ENCODE peak calls at places on chromosomes 7 and 10, in five cellular contexts. O is hippocampal formation, J is HuH-7.5, B is heart right ventricle, C is psoas muscle. K is an unnamed sample.

GRCh38 chr10:3485287-3485686 is 299.7 kb downstream of the KLF6 start:
- DNase-seq in O (peak), J (no peak), B (no peak), C (no peak), K (no peak)

GRCh38 chr10:77692782-77693181 is 55.2 kb upstream of the KCNMA1 start:
- DNase-seq in O (no peak), J (no peak), B (no peak), C (no peak), K (no peak)

GRCh38 chr7:129664029-129665012 is 52.8 kb downstream of the NRF1 start:
- DNase-seq in O (peak), J (peak), B (no peak), C (no peak), K (peak)

GRCh38 chr7:55977831-55978230 is 13.4 kb downstream of the NIPSNAP2 start:
- DNase-seq in O (no peak), J (no peak), B (no peak), C (no peak), K (no peak)

GRCh38 chr10:44774676-44775401 is 136.3 kb upstream of the TMEM72 start:
- DNase-seq in O (no peak), J (no peak), B (no peak), C (no peak), K (no peak)

GRCh38 chr7:867406-868188 is 8.8 kb upstream of the GET4 start:
- DNase-seq in O (no peak), J (no peak), B (peak), C (peak), K (no peak)

GRCh38 chr10:72694476-72695369 is 2.8 kb downstream of the MCU start:
- DNase-seq in O (peak), J (no peak), B (peak), C (no peak), K (no peak)

GRCh38 chr7:86949052-86949778 is 110.2 kb downstream of the ELAPOR2 start:
- DNase-seq in O (no peak), J (no peak), B (no peak), C (no peak), K (no peak)

GRCh38 chr10:22552888-22553378 is 161.4 kb downstream of the PIP4K2A start:
- DNase-seq in O (no peak), J (no peak), B (no peak), C (no peak), K (no peak)

GRCh38 chr7:2691223-2691818 is 3.3 kb downstream of the AMZ1 start:
- DNase-seq in O (no peak), J (no peak), B (no peak), C (no peak), K (no peak)

GRCh38 chr10:5813091-5813340 is 218 bp downstream of the GDI2 start:
- DNase-seq in O (no peak), J (no peak), B (no peak), C (no peak), K (no peak)

GRCh38 chr10:34109952-34110702 is 705.0 kb downstream of the PARD3 start:
- DNase-seq in O (no peak), J (no peak), B (no peak), C (no peak), K (no peak)

GRCh38 chr7:51006483-51007235 is 224.0 kb upstream of the GRB10 start:
- DNase-seq in O (no peak), J (no peak), B (no peak), C (no peak), K (no peak)

GRCh38 chr10:71761541-71762113 is 11.7 kb downstream of the VSIR start:
- DNase-seq in O (no peak), J (no peak), B (no peak), C (no peak), K (no peak)

GRCh38 chr10:6141296-6142151 is 52.7 kb downstream of the RBM17 start:
- DNase-seq in O (no peak), J (no peak), B (no peak), C (peak), K (no peak)

GRCh38 chr10:43904301-43904700 is 255.6 kb upstream of the ZNF32 start:
- DNase-seq in O (no peak), J (no peak), B (no peak), C (no peak), K (no peak)

GRCh38 chr10:71052261-71052660 is 160.1 kb upstream of the UNC5B start:
- DNase-seq in O (no peak), J (no peak), B (no peak), C (no peak), K (no peak)

GRCh38 chr10:119191881-119192280 is 13.3 kb upstream of the PRDX3 start:
- DNase-seq in O (no peak), J (no peak), B (no peak), C (no peak), K (no peak)

GRCh38 chr7:151796871-151797270 is 80.0 kb downstream of the PRKAG2 start:
- DNase-seq in O (no peak), J (no peak), B (no peak), C (no peak), K (no peak)

GRCh38 chr10:69172241-69172998 is 7.6 kb upstream of the SUPV3L1 start:
- DNase-seq in O (no peak), J (no peak), B (no peak), C (no peak), K (no peak)

GRCh38 chr10:26221571-26221970 is 5.0 kb downstream of the GAD2 start:
- DNase-seq in O (no peak), J (no peak), B (no peak), C (no peak), K (no peak)

GRCh38 chr7:158838238-158838637 is 8.9 kb upstream of the ESYT2 start:
- DNase-seq in O (no peak), J (no peak), B (no peak), C (no peak), K (no peak)

GRCh38 chr10:78899996-78900714 is 168.6 kb upstream of the ZMIZ1 start:
- DNase-seq in O (no peak), J (no peak), B (peak), C (peak), K (peak)

GRCh38 chr10:121608669-121609190 is 10.5 kb upstream of the FGFR2 start:
- DNase-seq in O (no peak), J (peak), B (no peak), C (peak), K (peak)

GRCh38 chr10:125269716-125270115 is 109.4 kb upstream of the CTBP2 start:
- DNase-seq in O (no peak), J (no peak), B (no peak), C (no peak), K (no peak)

GRCh38 chr7:617614-618538 is 98.2 kb upstream of the PDGFA start:
- DNase-seq in O (no peak), J (no peak), B (no peak), C (no peak), K (no peak)

GRCh38 chr7:7524121-7524520 is 11.6 kb downstream of the COL28A1 start:
- DNase-seq in O (no peak), J (no peak), B (no peak), C (no peak), K (no peak)

GRCh38 chr10:80187465-80188409 is 17.6 kb downstream of the ANXA11 start:
- DNase-seq in O (peak), J (no peak), B (no peak), C (peak), K (no peak)

GRCh38 chr10:61993676-61994401 is 92.3 kb downstream of the ARID5B start:
- DNase-seq in O (no peak), J (no peak), B (no peak), C (no peak), K (no peak)

K was measured in Caco-2.